ENCODE peak calls at places on chromosomes 2 and 18, in five cellular contexts. O, I, N, P and R are unnamed samples.

GRCh38 chr2:48328972-48329723 is 200.8 kb upstream of the STON1 start:
- DNase-seq in O (peak), I (no peak), N (no peak), P (no peak), R (no peak)

GRCh38 chr2:31925517-31925916 is 85.3 kb downstream of the MEMO1 start:
- DNase-seq in O (peak), I (no peak), N (no peak), P (no peak), R (no peak)

GRCh38 chr18:8165095-8165494 is 444.1 kb upstream of the RAB12 start:
- DNase-seq in O (no peak), I (no peak), N (no peak), P (no peak), R (no peak)

GRCh38 chr2:165544897-165545296 is 75.4 kb downstream of the CSRNP3 start:
- DNase-seq in O (no peak), I (no peak), N (no peak), P (no peak), R (no peak)

GRCh38 chr2:137957033-137957432 is 7.2 kb upstream of the HNMT start:
- DNase-seq in O (peak), I (no peak), N (no peak), P (no peak), R (no peak)

GRCh38 chr2:207828361-207829057 is 58.8 kb upstream of the FZD5 start:
- DNase-seq in O (peak), I (no peak), N (no peak), P (no peak), R (no peak)

GRCh38 chr2:32264422-32265149 is at the start of gene NLRC4:
- DNase-seq in O (no peak), I (no peak), N (no peak), P (no peak), R (no peak)

GRCh38 chr18:28541276-28541930 is 364.5 kb upstream of the CDH2 start:
- DNase-seq in O (no peak), I (no peak), N (no peak), P (no peak), R (no peak)

GRCh38 chr2:38691994-38692393 is 26.1 kb downstream of the GALM start:
- DNase-seq in O (no peak), I (no peak), N (no peak), P (no peak), R (no peak)

GRCh38 chr2:3185256-3185655 is 192.4 kb downstream of the EIPR1 start:
- DNase-seq in O (no peak), I (no peak), N (no peak), P (no peak), R (no peak)

GRCh38 chr18:3706279-3707097 is 256.5 kb downstream of the TGIF1 start:
- DNase-seq in O (no peak), I (peak), N (no peak), P (no peak), R (no peak)

GRCh38 chr18:36762074-36762473 is 66.7 kb downstream of the TPGS2 start:
- DNase-seq in O (no peak), I (no peak), N (no peak), P (no peak), R (no peak)

GRCh38 chr2:235494716-235495372 is 1.0 kb downstream of the AGAP1 start:
- DNase-seq in O (no peak), I (no peak), N (peak), P (no peak), R (peak)

GRCh38 chr18:42048150-42048549 is 93.1 kb downstream of the PIK3C3 start:
- DNase-seq in O (peak), I (no peak), N (peak), P (no peak), R (no peak)

GRCh38 chr2:39289609-39290008 is 45.8 kb upstream of the CDKL4 start:
- DNase-seq in O (no peak), I (no peak), N (no peak), P (no peak), R (no peak)

GRCh38 chr2:205763708-205764501 is 81.6 kb downstream of the NRP2 start:
- DNase-seq in O (no peak), I (peak), N (peak), P (no peak), R (peak)

GRCh38 chr2:176157499-176158305 is 595 bp downstream of the HOXD3 start:
- DNase-seq in O (no peak), I (no peak), N (peak), P (no peak), R (peak)

GRCh38 chr2:177063331-177063730 is 149.3 kb upstream of the HNRNPA3 start:
- DNase-seq in O (no peak), I (no peak), N (no peak), P (no peak), R (no peak)

GRCh38 chr2:190607657-190608357 is 41.1 kb upstream of the NAB1 start:
- DNase-seq in O (no peak), I (no peak), N (peak), P (no peak), R (no peak)

GRCh38 chr2:187549951-187550555 is 4.2 kb downstream of the TFPI start:
- DNase-seq in O (peak), I (no peak), N (no peak), P (no peak), R (no peak)

GRCh38 chr18:76354348-76354747 is 140.7 kb downstream of the ZNF516 start:
- DNase-seq in O (no peak), I (no peak), N (no peak), P (no peak), R (no peak)

GRCh38 chr2:5692561-5693287 is 540 bp downstream of the SOX11 start:
- DNase-seq in O (no peak), I (no peak), N (peak), P (no peak), R (peak)

GRCh38 chr2:102839668-102840388 is 78.0 kb downstream of the TMEM182 start:
- DNase-seq in O (peak), I (peak), N (peak), P (peak), R (peak)

GRCh38 chr2:72159611-72160010 is 11.9 kb upstream of the CYP26B1 start:
- DNase-seq in O (no peak), I (no peak), N (no peak), P (no peak), R (no peak)

GRCh38 chr2:186569906-186570305 is 19.9 kb upstream of the ITGAV start:
- DNase-seq in O (peak), I (no peak), N (peak), P (no peak), R (peak)

GRCh38 chr2:188788621-188789020 is 185.6 kb upstream of the COL3A1 start:
- DNase-seq in O (no peak), I (no peak), N (peak), P (no peak), R (no peak)

GRCh38 chr2:95277246-95277906 is 3.1 kb downstream of the PROM2 start:
- DNase-seq in O (peak), I (peak), N (no peak), P (no peak), R (peak)

GRCh38 chr2:223549215-223549614 is 52.9 kb downstream of the SCG2 start:
- DNase-seq in O (peak), I (no peak), N (peak), P (no peak), R (no peak)

GRCh38 chr18:48824231-48824970 is 126.4 kb downstream of the SMAD7 start:
- DNase-seq in O (no peak), I (no peak), N (no peak), P (no peak), R (no peak)

GRCh38 chr18:38402509-38402908 is 836.9 kb upstream of the CELF4 start:
- DNase-seq in O (no peak), I (no peak), N (no peak), P (no peak), R (peak)

GRCh38 chr2:160288324-160288723 is 88.3 kb upstream of the ITGB6 start:
- DNase-seq in O (no peak), I (no peak), N (no peak), P (no peak), R (no peak)

GRCh38 chr2:169711751-169712509 is 17.7 kb downstream of the PHOSPHO2 start:
- DNase-seq in O (peak), I (peak), N (no peak), P (no peak), R (peak)

GRCh38 chr2:217247511-217247910 is 387.6 kb upstream of the TNP1 start:
- DNase-seq in O (no peak), I (no peak), N (no peak), P (no peak), R (no peak)

GRCh38 chr2:70842401-70842800 is 6.8 kb upstream of the CD207 start:
- DNase-seq in O (no peak), I (no peak), N (no peak), P (no peak), R (peak)
- TF ChIP-seq JUNB in O (no peak), I (no peak), N (no peak), P (no peak), R (no peak)

GRCh38 chr2:60992985-60993392 is 24.5 kb upstream of the PEX13 start:
- DNase-seq in O (no peak), I (no peak), N (no peak), P (peak), R (no peak)

GRCh38 chr2:60995376-60995775 is 22.1 kb upstream of the PEX13 start:
- DNase-seq in O (no peak), I (no peak), N (no peak), P (no peak), R (no peak)

DNA sequence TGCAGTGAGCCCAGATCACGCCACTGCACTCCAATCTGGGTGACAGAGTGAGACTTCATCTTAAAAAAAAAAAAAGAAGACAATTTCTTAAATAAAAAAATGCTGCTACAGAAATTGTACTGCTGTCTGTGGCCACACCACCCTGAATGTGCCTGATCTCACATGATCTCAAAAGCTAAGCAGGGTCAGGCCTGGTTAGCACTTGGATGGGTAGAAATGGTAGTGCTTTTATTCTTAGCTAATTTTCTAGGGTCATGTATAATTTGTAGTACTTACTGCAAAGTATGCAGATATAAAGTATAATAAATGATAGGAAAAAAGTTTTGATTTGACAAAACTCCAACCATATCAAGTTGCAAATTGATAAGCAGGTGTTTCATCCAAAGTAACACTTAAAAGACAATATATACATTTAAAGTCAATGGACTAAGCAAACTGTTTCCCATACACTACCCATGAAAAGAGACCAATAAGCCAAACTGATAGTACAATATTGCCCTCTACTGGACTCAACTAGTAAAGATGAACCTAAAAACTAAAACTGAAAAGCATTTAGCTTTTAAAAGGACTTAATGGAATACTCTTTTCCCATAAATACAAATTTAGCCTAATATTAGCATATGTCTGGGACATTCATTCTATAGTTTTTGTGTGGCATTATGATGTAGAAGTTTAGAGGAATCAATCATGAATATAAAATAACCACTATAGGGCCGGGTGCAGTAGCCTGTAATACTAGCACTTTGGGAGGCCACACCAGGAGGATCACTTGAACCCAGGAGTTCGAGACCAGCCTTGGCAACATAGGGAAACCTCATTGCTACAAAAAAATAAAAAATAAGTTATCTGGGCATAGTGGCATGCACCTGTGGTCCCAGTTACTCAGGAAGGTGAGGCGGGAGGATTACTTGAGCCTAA is 18.6 kb upstream of the PEX13 start:
- DNase-seq in O (peak), I (peak), N (peak), P (no peak), R (peak)
- TF ChIP-seq JUNB in O (no peak), I (no peak), N (no peak), P (no peak), R (no peak)

GRCh38 chr2:167438206-167438605 is 549.9 kb downstream of the XIRP2 start:
- DNase-seq in O (peak), I (no peak), N (no peak), P (no peak), R (peak)
- TF ChIP-seq JUNB in O (no peak), I (no peak), N (no peak), P (no peak), R (no peak)

GRCh38 chr2:13005048-13005447 is 288.3 kb downstream of the TRIB2 start:
- DNase-seq in O (no peak), I (no peak), N (no peak), P (no peak), R (no peak)

GRCh38 chr2:13002948-13003347 is 286.2 kb downstream of the TRIB2 start:
- DNase-seq in O (no peak), I (no peak), N (no peak), P (no peak), R (no peak)

GRCh38 chr2:13001408-13001807 is 284.7 kb downstream of the TRIB2 start:
- DNase-seq in O (no peak), I (no peak), N (no peak), P (no peak), R (no peak)

GRCh38 chr2:13002536-13002935 is 285.8 kb downstream of the TRIB2 start:
- DNase-seq in O (no peak), I (no peak), N (no peak), P (no peak), R (no peak)

DNA sequence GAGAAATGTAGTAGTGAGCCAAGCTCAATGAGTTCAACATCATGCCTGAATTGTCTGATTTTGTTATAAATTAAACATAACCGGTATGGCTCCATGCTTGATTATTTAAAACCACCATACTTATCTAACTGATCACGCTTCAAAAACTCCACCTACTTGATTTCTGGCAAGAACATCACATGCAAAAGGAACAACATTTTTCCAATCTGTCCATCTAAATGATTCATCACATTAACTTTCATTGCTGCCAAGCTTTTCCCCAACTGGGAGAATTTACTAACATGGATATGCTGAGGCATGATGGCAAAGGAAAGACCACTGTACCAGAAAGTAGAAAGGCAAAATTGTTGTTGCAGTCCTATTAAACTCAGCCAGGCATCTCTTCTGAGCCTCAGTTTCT is 286.8 kb downstream of the TRIB2 start:
- DNase-seq in O (no peak), I (no peak), N (no peak), P (no peak), R (no peak)
- TF ChIP-seq JUNB in O (no peak), I (no peak), N (no peak), P (no peak), R (no peak)

GRCh38 chr2:11560806-11561205 is 27.0 kb downstream of the GREB1 start:
- DNase-seq in O (no peak), I (no peak), N (no peak), P (no peak), R (no peak)
- TF ChIP-seq JUNB in O (no peak), I (no peak), N (no peak), P (no peak), R (no peak)

GRCh38 chr18:58635891-58636290 is 7.0 kb upstream of the ALPK2 start:
- DNase-seq in O (no peak), I (peak), N (peak), P (peak), R (no peak)
- TF ChIP-seq JUNB in O (no peak), I (no peak), N (no peak), P (peak), R (no peak)

GRCh38 chr18:74571895-74572680 is 25.6 kb upstream of the ZNF407 start:
- DNase-seq in O (no peak), I (no peak), N (no peak), P (no peak), R (no peak)

GRCh38 chr18:74570266-74570665 is 27.4 kb upstream of the ZNF407 start:
- DNase-seq in O (no peak), I (no peak), N (no peak), P (no peak), R (no peak)

GRCh38 chr18:74564012-74564411 is 29.7 kb downstream of the CNDP1 start:
- DNase-seq in O (no peak), I (no peak), N (no peak), P (no peak), R (no peak)

GRCh38 chr18:74569401-74569800 is 28.3 kb upstream of the ZNF407 start:
- DNase-seq in O (no peak), I (no peak), N (no peak), P (no peak), R (no peak)

DNA sequence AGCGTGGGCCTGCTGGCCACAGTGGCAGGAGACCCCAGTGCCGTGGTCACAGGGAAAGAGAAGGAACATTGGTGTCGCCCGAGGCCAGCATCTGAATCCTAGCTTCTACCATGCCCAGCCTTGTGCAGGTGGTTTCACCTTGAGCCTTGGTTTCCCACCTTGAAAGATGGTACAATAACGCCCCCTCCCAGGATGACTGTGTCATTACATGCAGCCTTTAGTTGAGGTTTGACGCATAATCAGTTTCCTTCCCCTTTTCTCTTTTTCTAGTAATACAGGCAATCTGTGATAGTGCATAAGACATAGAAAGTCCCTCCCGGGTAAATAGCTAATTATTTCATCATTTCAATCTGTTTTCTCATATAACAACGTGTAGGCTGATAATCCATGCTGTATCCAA is 29.9 kb upstream of the ZNF407 start:
- DNase-seq in O (no peak), I (no peak), N (no peak), P (no peak), R (peak)
- TF ChIP-seq JUNB in O (no peak), I (no peak), N (no peak), P (no peak), R (no peak)

GRCh38 chr2:43011142-43011491 is 215.3 kb downstream of the ZFP36L2 start:
- DNase-seq in O (no peak), I (peak), N (no peak), P (no peak), R (no peak)

GRCh38 chr2:43008388-43008787 is 216.0 kb upstream of the HAAO start:
- DNase-seq in O (no peak), I (no peak), N (no peak), P (no peak), R (no peak)

GRCh38 chr2:43012966-43013365 is 213.4 kb downstream of the ZFP36L2 start:
- DNase-seq in O (no peak), I (no peak), N (no peak), P (no peak), R (no peak)

GRCh38 chr2:43009448-43009847 is 217.0 kb downstream of the ZFP36L2 start:
- DNase-seq in O (no peak), I (no peak), N (no peak), P (no peak), R (no peak)

GRCh38 chr2:43010428-43011141 is 215.8 kb downstream of the ZFP36L2 start:
- DNase-seq in O (no peak), I (no peak), N (no peak), P (no peak), R (no peak)
- TF ChIP-seq JUNB in O (no peak), I (no peak), N (no peak), P (no peak), R (no peak)